ENCODE peak calls at places on chromosomes 4 and X, in five cellular contexts. One of them, this sample, is unnamed.

GRCh38 chr4:24071612-24072372 is 181.9 kb upstream of the PPARGC1A start:
- DNase-seq in adrenal gland: no peak
- DNase-seq in MM.1S: no peak
- DNase-seq in tibial nerve: no peak
- DNase-seq in PC-3: no peak
- DNase-seq in this sample: no peak

GRCh38 chr4:122083356-122083755 is 68.8 kb upstream of the BLTP1 start:
- DNase-seq in MM.1S: no peak
- DNase-seq in PC-3: no peak
- DNase-seq in tibial nerve: no peak
- DNase-seq in adrenal gland: no peak
- DNase-seq in this sample: no peak

GRCh38 chrX:9368262-9368661 is 96.6 kb upstream of the TBL1X start:
- DNase-seq in tibial nerve: no peak
- DNase-seq in PC-3: no peak
- DNase-seq in MM.1S: no peak
- DNase-seq in adrenal gland: no peak
- DNase-seq in this sample: no peak

GRCh38 chrX:134570899-134571298 is 87.4 kb downstream of the PLAC1 start:
- DNase-seq in adrenal gland: no peak
- DNase-seq in tibial nerve: no peak
- DNase-seq in PC-3: no peak
- DNase-seq in MM.1S: peak; percentile 15
- DNase-seq in this sample: no peak

GRCh38 chr4:67717586-67717985 is 16.6 kb upstream of the UBA6 start:
- DNase-seq in PC-3: no peak
- DNase-seq in adrenal gland: no peak
- DNase-seq in MM.1S: no peak
- DNase-seq in tibial nerve: no peak
- DNase-seq in this sample: no peak

GRCh38 chr4:51923343-51923742 is 80.4 kb downstream of the DCUN1D4 start:
- DNase-seq in adrenal gland: no peak
- DNase-seq in MM.1S: no peak
- DNase-seq in PC-3: peak; percentile 25
- DNase-seq in tibial nerve: no peak
- DNase-seq in this sample: no peak

GRCh38 chrX:109886122-109886761 is 116.7 kb upstream of the TMEM164 start:
- DNase-seq in MM.1S: peak; percentile 53
- DNase-seq in PC-3: peak; percentile 62
- DNase-seq in adrenal gland: peak; percentile 56
- DNase-seq in tibial nerve: no peak
- DNase-seq in this sample: no peak

GRCh38 chr4:56990109-56990508 is 11.4 kb downstream of the POLR2B start:
- DNase-seq in PC-3: peak; percentile 8
- DNase-seq in adrenal gland: no peak
- DNase-seq in MM.1S: no peak
- DNase-seq in tibial nerve: no peak
- DNase-seq in this sample: no peak

GRCh38 chrX:135596495-135596894 is 76.0 kb downstream of the INTS6L start:
- DNase-seq in tibial nerve: no peak
- DNase-seq in PC-3: peak; percentile 58
- DNase-seq in MM.1S: peak; percentile 34
- DNase-seq in adrenal gland: peak; percentile 54
- DNase-seq in this sample: no peak

GRCh38 chr4:121462660-121463261 is 81.9 kb upstream of the QRFPR start:
- DNase-seq in MM.1S: peak; percentile 83
- DNase-seq in adrenal gland: peak; percentile 72
- DNase-seq in tibial nerve: no peak
- DNase-seq in PC-3: peak; percentile 73
- DNase-seq in this sample: no peak

GRCh38 chrX:11423362-11423818 is 130.2 kb downstream of the AMELX start:
- DNase-seq in adrenal gland: peak; percentile 26
- DNase-seq in PC-3: peak; percentile 51
- DNase-seq in tibial nerve: no peak
- DNase-seq in MM.1S: peak; percentile 94
- DNase-seq in this sample: peak; percentile 33

GRCh38 chrX:147342197-147342596 is 527.7 kb upstream of the CXorf51A start:
- DNase-seq in MM.1S: no peak
- DNase-seq in tibial nerve: no peak
- DNase-seq in adrenal gland: peak; percentile 24
- DNase-seq in PC-3: no peak
- DNase-seq in this sample: no peak

GRCh38 chr4:74267998-74268606 is 40.2 kb upstream of the EPGN start:
- DNase-seq in adrenal gland: no peak
- DNase-seq in tibial nerve: no peak
- DNase-seq in MM.1S: peak; percentile 42
- DNase-seq in PC-3: peak; percentile 94
- DNase-seq in this sample: no peak

GRCh38 chrX:103343105-103343504 is 13.1 kb downstream of the TCEAL7 start:
- DNase-seq in PC-3: peak; percentile 71
- DNase-seq in adrenal gland: peak; percentile 75
- DNase-seq in tibial nerve: peak; percentile 17
- DNase-seq in MM.1S: peak; percentile 32
- DNase-seq in this sample: no peak

GRCh38 chrX:47540754-47541538 is 20.1 kb upstream of the ARAF start:
- DNase-seq in MM.1S: peak; percentile 32
- DNase-seq in adrenal gland: peak; percentile 81
- DNase-seq in PC-3: peak; percentile 89
- DNase-seq in tibial nerve: peak; percentile 48
- DNase-seq in this sample: peak; percentile 75

GRCh38 chrX:119647552-119648420 is 41.6 kb upstream of the NKRF start:
- DNase-seq in MM.1S: peak; percentile 90
- DNase-seq in PC-3: no peak
- DNase-seq in adrenal gland: no peak
- DNase-seq in tibial nerve: no peak
- DNase-seq in this sample: no peak

DNA sequence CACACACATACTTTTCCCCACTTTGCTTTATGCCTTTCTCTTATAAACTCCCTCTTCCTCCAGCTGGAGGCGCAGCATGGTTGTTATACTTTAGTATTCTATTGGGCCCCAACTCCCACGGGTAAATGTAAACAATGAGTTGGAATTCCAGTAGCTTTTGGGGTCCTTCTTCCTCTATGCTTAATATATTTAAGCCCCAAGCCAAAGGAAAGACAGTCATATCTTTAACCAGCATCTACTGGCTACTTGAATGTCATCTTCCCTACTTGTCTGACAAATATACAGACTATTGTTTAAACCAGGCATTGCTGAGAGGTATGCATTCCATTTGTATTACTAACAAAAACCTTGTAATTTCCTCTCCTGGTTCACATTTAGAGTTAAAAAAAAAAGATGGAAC is 72.9 kb downstream of the WDR19 start:
- DNase-seq in PC-3: peak; percentile 68
- DNase-seq in tibial nerve: no peak
- DNase-seq in MM.1S: no peak
- DNase-seq in adrenal gland: no peak
- DNase-seq in this sample: no peak
- TF ChIP-seq CTCF in PC-3: peak; percentile 53
- TF ChIP-seq CTCF in tibial nerve: no peak
- TF ChIP-seq CTCF in MM.1S: no peak
- TF ChIP-seq CTCF in adrenal gland: no peak
- TF ChIP-seq CTCF in this sample: no peak

DNA sequence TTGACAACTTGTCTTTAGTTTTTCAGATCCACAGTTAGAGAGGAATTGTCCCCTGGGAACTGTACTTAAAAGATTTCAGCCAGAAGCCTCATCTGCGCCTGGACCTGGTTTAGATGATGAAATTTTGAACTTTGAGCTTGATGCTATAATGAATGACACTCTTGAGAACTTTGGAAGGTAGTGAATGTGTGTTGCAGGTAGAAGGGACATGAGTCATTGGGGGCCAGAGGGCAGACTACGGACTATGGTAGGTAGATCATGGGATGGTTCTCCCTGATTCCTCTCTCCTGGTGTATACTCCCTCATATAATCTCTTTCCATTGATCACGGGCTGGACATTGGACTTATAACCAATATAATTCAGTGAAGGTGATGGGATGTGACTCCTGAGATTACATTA is 38.8 kb upstream of the GLRA3 start:
- DNase-seq in PC-3: no peak
- DNase-seq in adrenal gland: no peak
- DNase-seq in tibial nerve: no peak
- DNase-seq in MM.1S: no peak
- DNase-seq in this sample: no peak
- H3K9me3 ChIP-seq in PC-3: no peaks in the 10 kb centered on the region
- H3K9me3 ChIP-seq in adrenal gland: no peaks in the 10 kb centered on the region
- H3K9me3 ChIP-seq in tibial nerve: no peaks in the 10 kb centered on the region
- H3K9me3 ChIP-seq in MM.1S: no peaks in the 10 kb centered on the region
- H3K9me3 ChIP-seq in this sample: no peaks in the 10 kb centered on the region

DNA sequence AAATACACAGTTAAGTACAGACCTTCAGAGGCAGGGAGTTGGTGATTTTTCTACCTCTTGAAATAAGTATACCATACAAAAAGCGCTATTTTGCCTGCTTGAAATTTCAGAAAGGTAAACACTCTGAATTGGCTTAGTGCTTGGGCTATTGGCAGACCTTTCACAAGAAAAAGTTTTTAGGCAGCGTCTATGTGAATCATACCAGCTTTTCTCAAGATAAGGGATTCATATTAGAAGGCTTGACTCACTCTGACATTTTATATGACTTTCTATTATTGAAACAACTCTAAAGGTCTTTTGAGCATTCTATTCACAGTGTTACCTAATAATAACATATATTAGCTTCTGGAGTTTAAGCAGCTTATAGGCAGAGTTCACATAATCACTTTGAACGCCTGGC is 286.4 kb upstream of the FAT1 start:
- DNase-seq in PC-3: peak; percentile 10
- DNase-seq in adrenal gland: no peak
- DNase-seq in MM.1S: no peak
- DNase-seq in tibial nerve: no peak
- DNase-seq in this sample: no peak
- H3K27me3 ChIP-seq in PC-3: peaks cover 7% of the 10 kb centered on the region
- H3K27me3 ChIP-seq in adrenal gland: no peaks in the 10 kb centered on the region
- H3K27me3 ChIP-seq in MM.1S: no peaks in the 10 kb centered on the region
- H3K27me3 ChIP-seq in tibial nerve: no peaks in the 10 kb centered on the region
- H3K27me3 ChIP-seq in this sample: no peaks in the 10 kb centered on the region

DNA sequence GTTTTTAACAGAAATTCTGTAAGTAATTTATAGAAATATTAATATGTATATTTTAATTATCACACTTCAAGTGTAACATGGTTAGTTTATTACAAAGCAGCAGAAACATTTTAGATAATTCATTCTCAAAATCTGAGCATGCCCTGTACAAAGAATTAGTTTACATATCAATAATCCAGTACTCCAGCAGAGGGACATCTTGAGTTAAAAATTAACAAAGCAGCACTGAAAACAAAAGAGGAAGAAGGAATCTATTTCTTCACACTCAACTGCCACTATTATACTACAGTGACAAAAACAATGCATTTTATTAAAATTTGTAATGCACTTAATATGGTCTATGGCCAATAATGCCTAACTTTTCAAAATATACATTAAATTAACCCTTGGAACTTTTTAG is 179.1 kb upstream of the KLHL4 start:
- DNase-seq in tibial nerve: no peak
- DNase-seq in MM.1S: peak; percentile 57
- DNase-seq in adrenal gland: no peak
- DNase-seq in PC-3: peak; percentile 47
- DNase-seq in this sample: no peak
- TF ChIP-seq CTCF in tibial nerve: peak; percentile 24
- TF ChIP-seq CTCF in MM.1S: peak; percentile 40
- TF ChIP-seq CTCF in adrenal gland: peak; percentile 49
- TF ChIP-seq CTCF in PC-3: peak; percentile 53
- TF ChIP-seq CTCF in this sample: peak; percentile 42

This sample was measured in tibial artery.